ENCODE peak calls at places on chromosomes 12 and 14, in six cellular contexts. One of them, this sample, is unnamed. For H3K27me3, the result is how much of the 10 kb centered on the place peaks cover.

GRCh38 chr14:59018978-59019377 is 169.5 kb upstream of the DAAM1 start:
- DNase-seq in GM23248: no peak
- DNase-seq in transverse colon: no peak
- DNase-seq in CD4-positive, alpha-beta T cell: no peak
- DNase-seq in right cardiac atrium: no peak
- DNase-seq in CD4-positive, alpha-beta memory T cell: no peak
- DNase-seq in this sample: peak

GRCh38 chr14:69699743-69700309 is 67.1 kb upstream of the SRSF5 start:
- DNase-seq in GM23248: no peak
- DNase-seq in transverse colon: no peak
- DNase-seq in CD4-positive, alpha-beta T cell: no peak
- DNase-seq in right cardiac atrium: no peak
- DNase-seq in CD4-positive, alpha-beta memory T cell: no peak
- DNase-seq in this sample: no peak

GRCh38 chr14:91890291-91890749 is 23.0 kb upstream of the TC2N start:
- DNase-seq in GM23248: no peak
- DNase-seq in transverse colon: no peak
- DNase-seq in CD4-positive, alpha-beta T cell: no peak
- DNase-seq in right cardiac atrium: peak
- DNase-seq in CD4-positive, alpha-beta memory T cell: no peak
- DNase-seq in this sample: no peak

GRCh38 chr12:60930146-60930545 is 1330.1 kb upstream of the USP15 start:
- DNase-seq in GM23248: no peak
- DNase-seq in transverse colon: no peak
- DNase-seq in CD4-positive, alpha-beta T cell: no peak
- DNase-seq in right cardiac atrium: no peak
- DNase-seq in CD4-positive, alpha-beta memory T cell: no peak
- DNase-seq in this sample: no peak

GRCh38 chr12:6372403-6373003 is 2.9 kb downstream of the SCNN1A start:
- DNase-seq in GM23248: peak
- DNase-seq in transverse colon: peak
- DNase-seq in CD4-positive, alpha-beta T cell: no peak
- DNase-seq in right cardiac atrium: peak
- DNase-seq in CD4-positive, alpha-beta memory T cell: no peak
- DNase-seq in this sample: no peak

GRCh38 chr14:69259531-69260245 is at the start of gene GALNT16:
- DNase-seq in GM23248: peak
- DNase-seq in transverse colon: peak
- DNase-seq in CD4-positive, alpha-beta T cell: no peak
- DNase-seq in right cardiac atrium: peak
- DNase-seq in CD4-positive, alpha-beta memory T cell: no peak
- DNase-seq in this sample: no peak

GRCh38 chr14:90419200-90419599 is 22.4 kb downstream of the CALM1 start:
- DNase-seq in GM23248: peak
- DNase-seq in transverse colon: peak
- DNase-seq in CD4-positive, alpha-beta T cell: no peak
- DNase-seq in right cardiac atrium: peak
- DNase-seq in CD4-positive, alpha-beta memory T cell: no peak
- DNase-seq in this sample: no peak

GRCh38 chr12:82730832-82731497 is 44.3 kb downstream of the TMTC2 start:
- DNase-seq in GM23248: peak
- DNase-seq in transverse colon: no peak
- DNase-seq in CD4-positive, alpha-beta T cell: no peak
- DNase-seq in right cardiac atrium: no peak
- DNase-seq in CD4-positive, alpha-beta memory T cell: no peak
- DNase-seq in this sample: no peak

GRCh38 chr14:79568566-79568965 is 642.7 kb downstream of the DIO2 start:
- DNase-seq in GM23248: no peak
- DNase-seq in transverse colon: no peak
- DNase-seq in CD4-positive, alpha-beta T cell: no peak
- DNase-seq in right cardiac atrium: no peak
- DNase-seq in CD4-positive, alpha-beta memory T cell: no peak
- DNase-seq in this sample: no peak

GRCh38 chr12:45909041-45909713 is 81.2 kb downstream of the SCAF11 start:
- DNase-seq in GM23248: no peak
- DNase-seq in transverse colon: no peak
- DNase-seq in CD4-positive, alpha-beta T cell: no peak
- DNase-seq in right cardiac atrium: no peak
- DNase-seq in CD4-positive, alpha-beta memory T cell: no peak
- DNase-seq in this sample: no peak

GRCh38 chr14:89890589-89890988 is 63.9 kb downstream of the EFCAB11 start:
- DNase-seq in GM23248: no peak
- DNase-seq in transverse colon: no peak
- DNase-seq in CD4-positive, alpha-beta T cell: no peak
- DNase-seq in right cardiac atrium: no peak
- DNase-seq in CD4-positive, alpha-beta memory T cell: no peak
- DNase-seq in this sample: no peak

GRCh38 chr14:99481745-99482099 is 513 bp downstream of the CCNK start:
- DNase-seq in GM23248: peak
- DNase-seq in transverse colon: no peak
- DNase-seq in CD4-positive, alpha-beta T cell: peak
- DNase-seq in right cardiac atrium: no peak
- DNase-seq in CD4-positive, alpha-beta memory T cell: peak
- DNase-seq in this sample: no peak

GRCh38 chr12:3123729-3124128 is 46.5 kb downstream of the TSPAN9 start:
- DNase-seq in GM23248: peak
- DNase-seq in transverse colon: no peak
- DNase-seq in CD4-positive, alpha-beta T cell: no peak
- DNase-seq in right cardiac atrium: no peak
- DNase-seq in CD4-positive, alpha-beta memory T cell: no peak
- DNase-seq in this sample: no peak
- H3K27me3 ChIP-seq in GM23248: under half
- H3K27me3 ChIP-seq in transverse colon: under half
- H3K27me3 ChIP-seq in CD4-positive, alpha-beta T cell: under half
- H3K27me3 ChIP-seq in right cardiac atrium: under half
- H3K27me3 ChIP-seq in CD4-positive, alpha-beta memory T cell: under half
- H3K27me3 ChIP-seq in this sample: under half

DNA sequence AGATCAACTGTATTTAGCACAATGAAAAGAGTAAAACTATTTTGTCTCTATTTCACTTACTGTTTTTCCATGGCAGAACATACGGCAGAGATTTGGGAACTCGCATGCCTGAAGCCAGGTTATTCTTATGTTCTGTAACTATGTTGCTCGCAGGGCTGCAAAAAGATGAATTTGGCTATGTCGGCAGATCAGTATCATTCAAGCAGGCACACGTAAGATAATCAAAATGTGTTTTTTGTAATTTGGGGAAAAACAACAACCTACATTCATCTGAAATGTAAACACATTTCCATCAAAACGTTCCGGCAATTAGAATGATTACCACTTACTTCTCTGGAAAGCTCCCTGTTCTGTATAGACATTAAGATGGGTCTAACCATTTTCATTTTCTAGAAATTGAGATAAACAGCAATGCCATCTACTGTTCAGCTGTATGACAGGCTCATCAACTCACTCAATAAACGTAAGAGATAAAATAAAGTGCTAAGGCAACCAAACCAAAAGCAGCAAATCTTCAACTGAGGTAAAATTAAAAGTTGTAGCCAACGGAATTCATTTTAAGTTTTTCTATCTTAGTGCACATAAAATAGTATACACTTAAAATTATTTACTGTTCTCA is 13.0 kb downstream of the GTSF1 start:
- DNase-seq in GM23248: no peak
- DNase-seq in transverse colon: no peak
- DNase-seq in CD4-positive, alpha-beta T cell: no peak
- DNase-seq in right cardiac atrium: no peak
- DNase-seq in CD4-positive, alpha-beta memory T cell: no peak
- DNase-seq in this sample: no peak
- H3K27me3 ChIP-seq in GM23248: under half
- H3K27me3 ChIP-seq in transverse colon: under half
- H3K27me3 ChIP-seq in CD4-positive, alpha-beta T cell: under half
- H3K27me3 ChIP-seq in right cardiac atrium: under half
- H3K27me3 ChIP-seq in CD4-positive, alpha-beta memory T cell: under half
- H3K27me3 ChIP-seq in this sample: under half

DNA sequence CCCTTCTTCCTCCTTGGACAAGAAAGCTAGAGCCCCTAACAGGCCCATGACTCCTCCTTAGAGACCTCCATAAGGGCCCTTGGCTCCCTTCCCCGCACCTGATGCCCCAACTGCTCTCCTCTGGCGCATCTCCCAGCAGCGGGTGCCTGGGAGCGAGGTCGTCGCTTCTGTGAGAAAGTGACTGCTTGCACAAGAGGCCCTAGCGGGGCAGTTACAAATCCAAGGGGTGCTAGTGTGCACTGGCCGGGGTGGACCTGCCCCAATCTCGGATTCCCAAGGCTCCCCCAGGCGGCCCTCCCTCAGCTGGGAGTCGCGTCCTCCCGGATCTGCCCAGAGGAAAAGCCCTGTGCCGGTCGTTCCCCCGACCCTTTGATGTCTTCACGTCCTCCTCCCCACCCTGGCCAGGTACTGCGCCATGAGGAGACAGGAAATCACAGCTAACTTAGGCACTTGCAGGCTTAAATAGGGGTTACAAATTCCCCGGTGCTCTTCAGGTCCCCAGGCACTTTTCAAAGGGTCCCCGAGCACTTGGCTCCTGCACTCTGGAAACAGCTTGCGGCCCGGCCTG is 2.8 kb downstream of the NKX2-8 start:
- DNase-seq in GM23248: no peak
- DNase-seq in transverse colon: no peak
- DNase-seq in CD4-positive, alpha-beta T cell: no peak
- DNase-seq in right cardiac atrium: no peak
- DNase-seq in CD4-positive, alpha-beta memory T cell: no peak
- DNase-seq in this sample: no peak
- H3K27me3 ChIP-seq in GM23248: half or more
- H3K27me3 ChIP-seq in transverse colon: half or more
- H3K27me3 ChIP-seq in CD4-positive, alpha-beta T cell: half or more
- H3K27me3 ChIP-seq in right cardiac atrium: under half
- H3K27me3 ChIP-seq in CD4-positive, alpha-beta memory T cell: under half
- H3K27me3 ChIP-seq in this sample: half or more

GRCh38 chr12:112869778-112870177 is 37.0 kb upstream of the OAS1 start:
- DNase-seq in GM23248: no peak
- DNase-seq in transverse colon: no peak
- DNase-seq in CD4-positive, alpha-beta T cell: no peak
- DNase-seq in right cardiac atrium: no peak
- DNase-seq in CD4-positive, alpha-beta memory T cell: no peak
- DNase-seq in this sample: no peak
- H3K27me3 ChIP-seq in GM23248: under half
- H3K27me3 ChIP-seq in transverse colon: under half
- H3K27me3 ChIP-seq in CD4-positive, alpha-beta T cell: under half
- H3K27me3 ChIP-seq in right cardiac atrium: under half
- H3K27me3 ChIP-seq in CD4-positive, alpha-beta memory T cell: under half
- H3K27me3 ChIP-seq in this sample: under half

GRCh38 chr14:56794088-56794556 is 16.2 kb downstream of the OTX2 start:
- DNase-seq in GM23248: no peak
- DNase-seq in transverse colon: no peak
- DNase-seq in CD4-positive, alpha-beta T cell: no peak
- DNase-seq in right cardiac atrium: no peak
- DNase-seq in CD4-positive, alpha-beta memory T cell: no peak
- DNase-seq in this sample: no peak

GRCh38 chr14:56797003-56797568 is 13.2 kb downstream of the OTX2 start:
- DNase-seq in GM23248: peak
- DNase-seq in transverse colon: no peak
- DNase-seq in CD4-positive, alpha-beta T cell: no peak
- DNase-seq in right cardiac atrium: no peak
- DNase-seq in CD4-positive, alpha-beta memory T cell: no peak
- DNase-seq in this sample: no peak

GRCh38 chr14:56796259-56796658 is 14.0 kb downstream of the OTX2 start:
- DNase-seq in GM23248: no peak
- DNase-seq in transverse colon: no peak
- DNase-seq in CD4-positive, alpha-beta T cell: no peak
- DNase-seq in right cardiac atrium: no peak
- DNase-seq in CD4-positive, alpha-beta memory T cell: no peak
- DNase-seq in this sample: no peak

GRCh38 chr14:56795284-56795622 is 15.0 kb downstream of the OTX2 start:
- DNase-seq in GM23248: no peak
- DNase-seq in transverse colon: no peak
- DNase-seq in CD4-positive, alpha-beta T cell: no peak
- DNase-seq in right cardiac atrium: no peak
- DNase-seq in CD4-positive, alpha-beta memory T cell: no peak
- DNase-seq in this sample: no peak

DNA sequence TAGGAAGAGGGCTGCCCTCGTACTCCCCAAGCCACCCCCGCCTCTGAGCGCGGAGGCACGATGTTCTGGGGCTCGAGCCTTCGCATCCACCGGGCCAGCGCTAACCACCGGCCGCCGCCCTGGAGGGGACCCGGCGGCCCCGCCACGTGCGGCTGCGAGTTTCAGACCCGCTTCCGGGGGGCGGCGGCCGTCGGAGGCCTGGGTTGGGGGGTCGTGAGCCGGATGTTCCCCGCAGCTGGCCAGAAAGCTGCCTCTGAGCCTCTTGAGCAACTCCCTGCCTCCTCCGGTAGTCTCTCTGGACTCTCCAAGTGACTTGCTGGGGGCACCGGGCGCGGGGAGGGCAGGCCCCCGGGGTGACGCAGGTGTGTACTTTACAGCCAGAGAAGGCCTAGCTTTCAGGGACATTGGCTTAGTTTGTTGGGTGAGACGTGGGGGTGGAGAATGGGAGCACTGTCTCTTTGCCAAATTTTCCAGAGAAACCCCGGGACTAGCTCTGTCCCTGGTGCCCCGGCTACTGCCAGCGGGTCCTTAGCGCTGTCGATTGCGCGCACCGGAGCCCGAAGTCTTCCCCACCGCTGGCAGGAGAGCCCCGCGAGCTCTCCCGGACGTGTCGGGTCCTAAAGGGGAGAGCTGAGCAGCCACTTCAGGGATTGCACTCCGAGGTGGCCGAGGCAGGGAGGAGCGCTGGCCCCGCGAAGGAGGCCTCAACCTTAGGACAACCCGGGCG is 15.6 kb downstream of the OTX2 start:
- DNase-seq in GM23248: no peak
- DNase-seq in transverse colon: no peak
- DNase-seq in CD4-positive, alpha-beta T cell: no peak
- DNase-seq in right cardiac atrium: no peak
- DNase-seq in CD4-positive, alpha-beta memory T cell: no peak
- DNase-seq in this sample: no peak
- H3K27me3 ChIP-seq in GM23248: half or more
- H3K27me3 ChIP-seq in transverse colon: half or more
- H3K27me3 ChIP-seq in CD4-positive, alpha-beta T cell: half or more
- H3K27me3 ChIP-seq in right cardiac atrium: under half
- H3K27me3 ChIP-seq in CD4-positive, alpha-beta memory T cell: under half
- H3K27me3 ChIP-seq in this sample: under half

GRCh38 chr14:96762650-96763049 is 34.5 kb upstream of the VRK1 start:
- DNase-seq in GM23248: peak
- DNase-seq in transverse colon: no peak
- DNase-seq in CD4-positive, alpha-beta T cell: no peak
- DNase-seq in right cardiac atrium: no peak
- DNase-seq in CD4-positive, alpha-beta memory T cell: peak
- DNase-seq in this sample: peak
- H3K27me3 ChIP-seq in GM23248: under half
- H3K27me3 ChIP-seq in transverse colon: under half
- H3K27me3 ChIP-seq in CD4-positive, alpha-beta T cell: under half
- H3K27me3 ChIP-seq in right cardiac atrium: under half
- H3K27me3 ChIP-seq in CD4-positive, alpha-beta memory T cell: under half
- H3K27me3 ChIP-seq in this sample: under half

DNA sequence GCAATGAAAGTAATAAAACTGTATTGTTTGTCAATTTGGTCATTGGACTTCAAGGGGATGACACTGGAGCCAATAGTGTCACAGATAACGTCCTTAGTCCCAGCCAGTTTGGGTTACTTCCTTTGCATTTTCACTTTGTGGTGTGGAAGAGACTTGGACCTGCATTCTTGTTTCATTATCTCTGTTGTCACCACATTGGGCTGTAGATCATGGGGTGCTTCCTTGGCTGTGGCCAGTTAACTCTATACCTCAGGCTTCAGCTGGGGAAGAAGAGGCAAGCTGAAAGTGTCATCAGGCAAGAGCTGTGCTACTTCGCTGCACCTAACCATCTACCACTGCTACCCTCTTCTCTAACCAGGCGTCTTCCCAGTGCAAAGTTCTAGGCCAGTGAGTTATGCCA is 15.1 kb upstream of the CISTR start:
- DNase-seq in GM23248: peak
- DNase-seq in transverse colon: no peak
- DNase-seq in CD4-positive, alpha-beta T cell: no peak
- DNase-seq in right cardiac atrium: no peak
- DNase-seq in CD4-positive, alpha-beta memory T cell: no peak
- DNase-seq in this sample: no peak
- H3K27me3 ChIP-seq in GM23248: under half
- H3K27me3 ChIP-seq in transverse colon: half or more
- H3K27me3 ChIP-seq in CD4-positive, alpha-beta T cell: half or more
- H3K27me3 ChIP-seq in right cardiac atrium: under half
- H3K27me3 ChIP-seq in CD4-positive, alpha-beta memory T cell: under half
- H3K27me3 ChIP-seq in this sample: under half